ENCODE peak calls at places on chromosomes 5 and 9, in seven cellular contexts. Y is naive thymus-derived CD4-positive, alpha-beta T cell; Q is cardiac muscle cell; E is esophagus muscularis mucosa; R is neuronal stem cell; V is NT2/D1; M is K562. O is an unnamed sample.
A peak's percentile ranks its signal among the peaks of the same experiment; 100 is the strongest.

GRCh38 chr5:164013077-164013670 is 507.8 kb downstream of the MAT2B start:
- DNase-seq in Y (no peak), Q (peak; percentile 90), E (no peak), R (peak; percentile 78), V (peak; percentile 52), M (peak; percentile 45), O (peak; percentile 65)

GRCh38 chr9:76423216-76424177 is 29.3 kb upstream of the RFK start:
- DNase-seq in Y (no peak), Q (no peak), E (no peak), R (no peak), V (no peak), M (no peak), O (no peak)

GRCh38 chr5:131265318-131265803 is 1.5 kb downstream of the CDC42SE2 start:
- DNase-seq in Y (no peak), Q (peak; percentile 31), E (no peak), R (no peak), V (no peak), M (peak; percentile 22), O (no peak)

GRCh38 chr5:67672633-67673032 is 476.0 kb upstream of the CD180 start:
- DNase-seq in Y (no peak), Q (no peak), E (no peak), R (no peak), V (no peak), M (no peak), O (no peak)

GRCh38 chr9:135330307-135330631 is 149.3 kb upstream of the PPP1R26 start:
- DNase-seq in Y (no peak), Q (no peak), E (no peak), R (no peak), V (no peak), M (no peak), O (peak; percentile 27)

GRCh38 chr5:59673438-59674058 is 220.0 kb downstream of the PDE4D start:
- DNase-seq in Y (no peak), Q (peak; percentile 68), E (no peak), R (peak; percentile 35), V (peak; percentile 11), M (peak; percentile 22), O (no peak)

GRCh38 chr9:15935661-15936315 is 382.9 kb downstream of the CCDC171 start:
- DNase-seq in Y (no peak), Q (no peak), E (no peak), R (no peak), V (no peak), M (no peak), O (no peak)

GRCh38 chr5:159210306-159210722 is 961 bp upstream of the RNF145 start:
- DNase-seq in Y (no peak), Q (peak; percentile 35), E (no peak), R (no peak), V (no peak), M (no peak), O (no peak)

GRCh38 chr5:61808091-61808490 is 476.0 kb downstream of the ZSWIM6 start:
- DNase-seq in Y (no peak), Q (no peak), E (peak; percentile 47), R (no peak), V (no peak), M (no peak), O (no peak)

GRCh38 chr9:137516144-137516917 is 33.9 kb downstream of the PNPLA7 start:
- DNase-seq in Y (no peak), Q (no peak), E (no peak), R (no peak), V (no peak), M (peak; percentile 31), O (no peak)

GRCh38 chr5:121055586-121055985 is 591.5 kb downstream of the PRR16 start:
- DNase-seq in Y (no peak), Q (no peak), E (no peak), R (no peak), V (no peak), M (no peak), O (no peak)

GRCh38 chr9:86241216-86241615 is 18.2 kb downstream of the C9orf153 start:
- DNase-seq in Y (no peak), Q (no peak), E (peak; percentile 47), R (no peak), V (no peak), M (no peak), O (no peak)

GRCh38 chr5:80507663-80508062 is 19.8 kb downstream of the FAM151B start:
- DNase-seq in Y (no peak), Q (no peak), E (no peak), R (no peak), V (no peak), M (no peak), O (no peak)

GRCh38 chr5:137563646-137564474 is 64.7 kb upstream of the SPOCK1 start:
- DNase-seq in Y (no peak), Q (peak; percentile 97), E (peak; percentile 55), R (no peak), V (no peak), M (no peak), O (no peak)

GRCh38 chr5:33441241-33441844 is 578 bp downstream of the TARS1 start:
- DNase-seq in Y (peak; percentile 16), Q (peak; percentile 86), E (no peak), R (no peak), V (no peak), M (peak; percentile 76), O (peak; percentile 80)

GRCh38 chr9:108053555-108054061 is 564.0 kb upstream of the KLF4 start:
- DNase-seq in Y (no peak), Q (peak; percentile 93), E (no peak), R (no peak), V (no peak), M (no peak), O (peak; percentile 38)

GRCh38 chr5:2207966-2208544 is 325.3 kb upstream of the IRX4 start:
- DNase-seq in Y (no peak), Q (no peak), E (no peak), R (no peak), V (peak; percentile 16), M (peak; percentile 29), O (no peak)

GRCh38 chr9:128117613-128118471 is 9.7 kb downstream of the PTGES2 start:
- DNase-seq in Y (peak; percentile 88), Q (peak; percentile 92), E (peak; percentile 97), R (peak; percentile 94), V (peak; percentile 92), M (peak; percentile 74), O (peak; percentile 96)

GRCh38 chr9:133536080-133536479 is 1.6 kb downstream of the ADAMTSL2 start:
- DNase-seq in Y (no peak), Q (no peak), E (no peak), R (no peak), V (no peak), M (no peak), O (no peak)

GRCh38 chr9:133538176-133538575 is 3.7 kb downstream of the ADAMTSL2 start:
- DNase-seq in Y (no peak), Q (no peak), E (no peak), R (no peak), V (no peak), M (no peak), O (no peak)

GRCh38 chr9:133537257-133537656 is 2.8 kb downstream of the ADAMTSL2 start:
- DNase-seq in Y (no peak), Q (no peak), E (no peak), R (no peak), V (no peak), M (no peak), O (no peak)

GRCh38 chr9:133535285-133535877 is 877 bp downstream of the ADAMTSL2 start:
- DNase-seq in Y (no peak), Q (no peak), E (no peak), R (no peak), V (no peak), M (no peak), O (no peak)

DNA sequence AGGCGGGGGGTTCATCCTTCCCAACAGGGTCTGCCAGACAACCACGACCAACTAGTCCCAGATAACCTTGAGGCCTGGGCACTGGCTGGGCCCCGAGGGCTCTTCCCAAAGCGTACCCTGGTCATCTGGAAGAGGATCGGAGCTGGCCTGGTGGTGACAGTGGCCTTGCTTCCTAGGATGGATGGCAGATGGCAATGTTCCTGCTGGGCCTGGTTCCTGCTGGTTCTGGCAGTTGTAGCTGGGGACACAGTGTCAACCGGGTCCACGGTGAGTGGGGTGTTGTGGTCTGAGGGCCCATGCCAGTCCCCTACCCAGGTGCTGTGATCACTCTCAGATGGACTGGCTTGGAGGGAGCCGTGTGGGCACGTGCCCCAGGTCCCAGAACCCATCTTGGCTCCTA is 2.0 kb downstream of the ADAMTSL2 start:
- DNase-seq in Y (no peak), Q (no peak), E (no peak), R (no peak), V (no peak), M (no peak), O (no peak)
- H3K27me3 ChIP-seq in Y (no peaks in the 10 kb centered on the region), Q (no peaks in the 10 kb centered on the region), E (no peaks in the 10 kb centered on the region), R (no peaks in the 10 kb centered on the region), V (peaks cover 34% of the 10 kb centered on the region), M (peaks cover 93% of the 10 kb centered on the region), O (no peaks in the 10 kb centered on the region)

GRCh38 chr5:122195784-122196394 is 66.5 kb downstream of the ZNF474 start:
- DNase-seq in Y (no peak), Q (peak; percentile 74), E (no peak), R (peak; percentile 46), V (peak; percentile 44), M (peak; percentile 21), O (peak; percentile 35)
- H3K4me1 ChIP-seq in Y (no peaks in the 10 kb centered on the region), Q (peaks cover 27% of the 10 kb centered on the region), E (no peaks in the 10 kb centered on the region), R (peaks cover 10% of the 10 kb centered on the region), V (no peaks in the 10 kb centered on the region), M (no peaks in the 10 kb centered on the region), O (no peaks in the 10 kb centered on the region)

GRCh38 chr9:27462846-27463245 is 61.2 kb upstream of the IFNK start:
- DNase-seq in Y (no peak), Q (no peak), E (no peak), R (no peak), V (no peak), M (no peak), O (no peak)

GRCh38 chr9:27462434-27462833 is 61.7 kb upstream of the IFNK start:
- DNase-seq in Y (no peak), Q (no peak), E (no peak), R (no peak), V (no peak), M (peak; percentile 10), O (no peak)

GRCh38 chr9:27457445-27457844 is 66.6 kb upstream of the IFNK start:
- DNase-seq in Y (no peak), Q (no peak), E (no peak), R (no peak), V (peak; percentile 15), M (peak; percentile 11), O (no peak)

DNA sequence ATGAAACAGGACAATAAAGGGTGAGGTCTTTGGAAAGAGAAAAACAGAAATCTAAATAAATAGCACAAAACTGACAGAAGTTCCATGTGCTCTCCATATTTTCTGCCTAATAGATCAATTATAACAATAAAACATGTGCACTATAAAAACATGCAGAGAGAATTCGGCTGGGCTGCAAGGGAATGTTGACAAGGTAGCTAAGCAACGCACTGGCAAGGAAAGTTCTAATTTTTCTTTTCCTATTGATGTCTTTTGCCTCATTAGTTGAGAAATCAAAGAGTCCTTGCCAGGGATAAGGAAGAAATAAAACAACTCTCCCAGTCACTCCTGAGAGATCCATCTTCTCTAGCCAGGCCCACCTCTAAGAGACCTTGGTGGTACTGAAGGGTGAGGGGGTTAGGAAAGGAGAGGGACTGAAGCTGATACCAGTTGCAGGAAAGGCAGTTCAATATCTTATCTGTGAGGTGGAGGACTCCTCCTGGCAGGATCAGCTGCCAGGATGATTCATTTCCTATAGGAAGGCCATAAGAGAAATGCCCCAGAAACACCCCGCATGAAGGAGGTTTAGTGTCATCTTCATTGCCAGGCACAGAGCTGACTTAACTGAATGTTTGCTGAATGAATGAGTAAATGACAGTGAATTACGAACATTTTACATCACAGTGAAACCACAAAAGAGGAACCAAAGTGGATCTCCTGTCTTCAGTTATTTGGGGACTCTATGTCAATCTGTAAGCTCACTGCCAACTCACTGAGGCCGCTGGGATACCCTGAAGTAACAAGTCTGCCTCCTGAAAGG is 63.7 kb upstream of the IFNK start:
- DNase-seq in Y (no peak), Q (peak; percentile 31), E (peak; percentile 92), R (no peak), V (no peak), M (no peak), O (no peak)
- H3K27me3 ChIP-seq in Y (no peaks in the 10 kb centered on the region), Q (no peaks in the 10 kb centered on the region), E (no peaks in the 10 kb centered on the region), R (no peaks in the 10 kb centered on the region), V (no peaks in the 10 kb centered on the region), M (no peaks in the 10 kb centered on the region), O (no peaks in the 10 kb centered on the region)

GRCh38 chr5:179821298-179822058 is 773 bp downstream of the SQSTM1 start:
- DNase-seq in Y (peak; percentile 84), Q (peak; percentile 97), E (peak; percentile 98), R (no peak), V (no peak), M (peak; percentile 81), O (peak; percentile 95)
- H3K4me1 ChIP-seq in Y (peaks cover 36% of the 10 kb centered on the region), Q (peaks cover 23% of the 10 kb centered on the region), E (peaks cover 67% of the 10 kb centered on the region), R (peaks cover 33% of the 10 kb centered on the region), V (peaks cover 29% of the 10 kb centered on the region), M (peaks cover 75% of the 10 kb centered on the region), O (peaks cover 22% of the 10 kb centered on the region)